ENCODE peak calls at places on chromosomes 12 and 14, in seven cellular contexts. One of them, this sample, is unnamed.

GRCh38 chr14:47438650-47439140 is 236.7 kb downstream of the MDGA2 start:
- DNase-seq in tibial nerve: no peak
- DNase-seq in fibroblast of mammary gland: peak; percentile 10
- DNase-seq in PC-3: peak; percentile 58
- DNase-seq in astrocyte: peak; percentile 83
- DNase-seq in IMR-90: no peak
- DNase-seq in HCT116: no peak
- DNase-seq in this sample: peak; percentile 53

GRCh38 chr14:105492051-105492965 is 1.3 kb downstream of the TEDC1 start:
- DNase-seq in tibial nerve: no peak
- DNase-seq in fibroblast of mammary gland: no peak
- DNase-seq in PC-3: no peak
- DNase-seq in astrocyte: no peak
- DNase-seq in IMR-90: no peak
- DNase-seq in HCT116: no peak
- DNase-seq in this sample: no peak

GRCh38 chr12:82708507-82708906 is 21.8 kb downstream of the TMTC2 start:
- DNase-seq in tibial nerve: no peak
- DNase-seq in fibroblast of mammary gland: no peak
- DNase-seq in PC-3: no peak
- DNase-seq in astrocyte: no peak
- DNase-seq in IMR-90: no peak
- DNase-seq in HCT116: no peak
- DNase-seq in this sample: peak; percentile 30

GRCh38 chr14:32256606-32257005 is 53.5 kb upstream of the RNU6-8 start:
- DNase-seq in tibial nerve: no peak
- DNase-seq in fibroblast of mammary gland: peak; percentile 20
- DNase-seq in PC-3: peak; percentile 25
- DNase-seq in astrocyte: no peak
- DNase-seq in IMR-90: peak; percentile 49
- DNase-seq in HCT116: no peak
- DNase-seq in this sample: peak; percentile 40

GRCh38 chr12:4643747-4644146 is 5.1 kb downstream of the AKAP3 start:
- DNase-seq in tibial nerve: no peak
- DNase-seq in fibroblast of mammary gland: no peak
- DNase-seq in PC-3: no peak
- DNase-seq in astrocyte: no peak
- DNase-seq in IMR-90: no peak
- DNase-seq in HCT116: no peak
- DNase-seq in this sample: no peak

GRCh38 chr14:38623661-38624060 is 367.8 kb upstream of the CLEC14A start:
- DNase-seq in tibial nerve: no peak
- DNase-seq in fibroblast of mammary gland: peak; percentile 21
- DNase-seq in PC-3: peak; percentile 1
- DNase-seq in astrocyte: no peak
- DNase-seq in IMR-90: no peak
- DNase-seq in HCT116: no peak
- DNase-seq in this sample: no peak

GRCh38 chr14:89571502-89571901 is 154.5 kb upstream of the FOXN3 start:
- DNase-seq in tibial nerve: no peak
- DNase-seq in fibroblast of mammary gland: no peak
- DNase-seq in PC-3: no peak
- DNase-seq in astrocyte: no peak
- DNase-seq in IMR-90: no peak
- DNase-seq in HCT116: no peak
- DNase-seq in this sample: no peak

GRCh38 chr12:101671157-101671791 is 26.2 kb upstream of the CHPT1 start:
- DNase-seq in tibial nerve: peak; percentile 21
- DNase-seq in fibroblast of mammary gland: no peak
- DNase-seq in PC-3: no peak
- DNase-seq in astrocyte: no peak
- DNase-seq in IMR-90: no peak
- DNase-seq in HCT116: no peak
- DNase-seq in this sample: no peak

GRCh38 chr14:24298892-24299254 is 707 bp downstream of the DHRS1 start:
- DNase-seq in tibial nerve: no peak
- DNase-seq in fibroblast of mammary gland: peak; percentile 76
- DNase-seq in PC-3: peak; percentile 87
- DNase-seq in astrocyte: peak; percentile 72
- DNase-seq in IMR-90: peak; percentile 77
- DNase-seq in HCT116: peak; percentile 24
- DNase-seq in this sample: peak; percentile 46

GRCh38 chr14:98941481-98941880 is 330.5 kb downstream of the BCL11B start:
- DNase-seq in tibial nerve: no peak
- DNase-seq in fibroblast of mammary gland: no peak
- DNase-seq in PC-3: no peak
- DNase-seq in astrocyte: no peak
- DNase-seq in IMR-90: no peak
- DNase-seq in HCT116: no peak
- DNase-seq in this sample: no peak

GRCh38 chr14:70808402-70809237 is 693 bp downstream of the MAP3K9 start:
- DNase-seq in tibial nerve: no peak
- DNase-seq in fibroblast of mammary gland: no peak
- DNase-seq in PC-3: no peak
- DNase-seq in astrocyte: no peak
- DNase-seq in IMR-90: no peak
- DNase-seq in HCT116: no peak
- DNase-seq in this sample: peak; percentile 25

GRCh38 chr14:99672506-99673327 is 11.4 kb upstream of the CYP46A1 start:
- DNase-seq in tibial nerve: no peak
- DNase-seq in fibroblast of mammary gland: no peak
- DNase-seq in PC-3: no peak
- DNase-seq in astrocyte: no peak
- DNase-seq in IMR-90: no peak
- DNase-seq in HCT116: no peak
- DNase-seq in this sample: no peak

GRCh38 chr12:103504606-103505005 is 8.8 kb upstream of the C12orf42 start:
- DNase-seq in tibial nerve: no peak
- DNase-seq in fibroblast of mammary gland: no peak
- DNase-seq in PC-3: no peak
- DNase-seq in astrocyte: no peak
- DNase-seq in IMR-90: no peak
- DNase-seq in HCT116: no peak
- DNase-seq in this sample: no peak

GRCh38 chr14:77189479-77189878 is 7.9 kb downstream of the TMEM63C start:
- DNase-seq in tibial nerve: no peak
- DNase-seq in fibroblast of mammary gland: no peak
- DNase-seq in PC-3: no peak
- DNase-seq in astrocyte: no peak
- DNase-seq in IMR-90: no peak
- DNase-seq in HCT116: no peak
- DNase-seq in this sample: no peak

GRCh38 chr14:61718039-61718438 is 22.7 kb downstream of the HIF1A start:
- DNase-seq in tibial nerve: no peak
- DNase-seq in fibroblast of mammary gland: no peak
- DNase-seq in PC-3: no peak
- DNase-seq in astrocyte: no peak
- DNase-seq in IMR-90: no peak
- DNase-seq in HCT116: no peak
- DNase-seq in this sample: no peak

GRCh38 chr12:12804011-12804410 is 9.1 kb upstream of the DDX47 start:
- DNase-seq in tibial nerve: no peak
- DNase-seq in fibroblast of mammary gland: peak; percentile 45
- DNase-seq in PC-3: peak; percentile 91
- DNase-seq in astrocyte: no peak
- DNase-seq in IMR-90: peak; percentile 80
- DNase-seq in HCT116: no peak
- DNase-seq in this sample: peak; percentile 51

GRCh38 chr14:96502621-96503251 is 554 bp downstream of the PAPOLA start:
- DNase-seq in tibial nerve: peak; percentile 40
- DNase-seq in fibroblast of mammary gland: peak; percentile 31
- DNase-seq in PC-3: peak; percentile 23
- DNase-seq in astrocyte: peak; percentile 15
- DNase-seq in IMR-90: peak; percentile 13
- DNase-seq in HCT116: no peak
- DNase-seq in this sample: peak; percentile 44

GRCh38 chr12:29710104-29710503 is 73.6 kb downstream of the TMTC1 start:
- DNase-seq in tibial nerve: no peak
- DNase-seq in fibroblast of mammary gland: peak; percentile 23
- DNase-seq in PC-3: no peak
- DNase-seq in astrocyte: peak; percentile 7
- DNase-seq in IMR-90: no peak
- DNase-seq in HCT116: no peak
- DNase-seq in this sample: no peak

GRCh38 chr14:59187802-59188460 is 536 bp upstream of the DAAM1 start:
- DNase-seq in tibial nerve: peak; percentile 24
- DNase-seq in fibroblast of mammary gland: no peak
- DNase-seq in PC-3: peak; percentile 48
- DNase-seq in astrocyte: no peak
- DNase-seq in IMR-90: no peak
- DNase-seq in HCT116: no peak
- DNase-seq in this sample: no peak

GRCh38 chr12:4288296-4289019 is 14.9 kb downstream of the CCND2 start:
- DNase-seq in tibial nerve: no peak
- DNase-seq in fibroblast of mammary gland: no peak
- DNase-seq in PC-3: no peak
- DNase-seq in astrocyte: no peak
- DNase-seq in IMR-90: no peak
- DNase-seq in HCT116: no peak
- DNase-seq in this sample: no peak

GRCh38 chr14:101113108-101113612 is 209.6 kb upstream of the RTL1 start:
- DNase-seq in tibial nerve: no peak
- DNase-seq in fibroblast of mammary gland: no peak
- DNase-seq in PC-3: no peak
- DNase-seq in astrocyte: no peak
- DNase-seq in IMR-90: no peak
- DNase-seq in HCT116: no peak
- DNase-seq in this sample: no peak

GRCh38 chr14:32381869-32382268 is 52.8 kb downstream of the AKAP6 start:
- DNase-seq in tibial nerve: no peak
- DNase-seq in fibroblast of mammary gland: no peak
- DNase-seq in PC-3: peak; percentile 68
- DNase-seq in astrocyte: no peak
- DNase-seq in IMR-90: no peak
- DNase-seq in HCT116: no peak
- DNase-seq in this sample: no peak

GRCh38 chr14:28773176-28773575 is 6.6 kb downstream of the FOXG1 start:
- DNase-seq in tibial nerve: no peak
- DNase-seq in fibroblast of mammary gland: no peak
- DNase-seq in PC-3: no peak
- DNase-seq in astrocyte: no peak
- DNase-seq in IMR-90: no peak
- DNase-seq in HCT116: no peak
- DNase-seq in this sample: no peak

GRCh38 chr12:76782440-76782996 is 18.6 kb downstream of the ZDHHC17 start:
- DNase-seq in tibial nerve: no peak
- DNase-seq in fibroblast of mammary gland: no peak
- DNase-seq in PC-3: no peak
- DNase-seq in astrocyte: no peak
- DNase-seq in IMR-90: no peak
- DNase-seq in HCT116: no peak
- DNase-seq in this sample: peak; percentile 41

GRCh38 chr12:114209852-114210251 is 196.1 kb downstream of the TBX5 start:
- DNase-seq in tibial nerve: no peak
- DNase-seq in fibroblast of mammary gland: no peak
- DNase-seq in PC-3: no peak
- DNase-seq in astrocyte: no peak
- DNase-seq in IMR-90: no peak
- DNase-seq in HCT116: no peak
- DNase-seq in this sample: no peak

GRCh38 chr12:15982071-15982470 is 70.9 kb downstream of the DERA start:
- DNase-seq in tibial nerve: no peak
- DNase-seq in fibroblast of mammary gland: peak; percentile 7
- DNase-seq in PC-3: no peak
- DNase-seq in astrocyte: peak; percentile 10
- DNase-seq in IMR-90: peak; percentile 17
- DNase-seq in HCT116: no peak
- DNase-seq in this sample: peak; percentile 26

GRCh38 chr14:94598506-94598815 is 13.7 kb upstream of the SERPINA3 start:
- DNase-seq in tibial nerve: no peak
- DNase-seq in fibroblast of mammary gland: no peak
- DNase-seq in PC-3: no peak
- DNase-seq in astrocyte: no peak
- DNase-seq in IMR-90: no peak
- DNase-seq in HCT116: no peak
- DNase-seq in this sample: no peak
- H3K4me3 ChIP-seq in tibial nerve: no peak overlapping the region
- H3K4me3 ChIP-seq in fibroblast of mammary gland: no peak overlapping the region
- H3K4me3 ChIP-seq in PC-3: no peak overlapping the region
- H3K4me3 ChIP-seq in astrocyte: no peak overlapping the region
- H3K4me3 ChIP-seq in IMR-90: no peak overlapping the region
- H3K4me3 ChIP-seq in HCT116: no peak overlapping the region
- H3K4me3 ChIP-seq in this sample: no peak overlapping the region

DNA sequence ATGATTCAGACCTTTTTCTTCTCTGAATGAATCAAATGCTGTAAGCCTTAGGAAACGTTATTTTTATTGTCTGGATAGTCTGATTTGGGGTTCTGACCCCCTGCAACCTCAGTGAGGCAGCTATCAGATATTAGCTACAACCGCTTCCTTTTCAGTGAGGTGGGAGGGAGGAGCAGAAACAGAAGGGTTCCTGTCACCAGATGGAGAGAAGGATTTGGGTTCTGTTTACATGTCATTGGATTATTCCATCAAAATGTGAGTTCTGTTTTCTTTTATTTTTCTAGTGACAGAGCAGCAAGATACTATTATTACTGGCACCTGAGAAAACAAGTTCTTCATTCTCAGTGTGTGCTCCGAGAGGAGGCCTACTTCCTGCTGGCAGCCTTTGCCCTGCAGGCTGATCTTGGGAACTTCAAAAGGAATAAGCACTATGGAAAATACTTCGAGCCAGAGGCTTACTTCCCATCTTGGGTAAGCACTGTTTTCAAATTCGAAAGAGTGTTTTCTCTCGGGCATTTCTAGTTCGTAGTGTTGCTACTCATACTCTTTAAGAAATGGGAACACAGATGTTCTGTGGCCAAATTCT is 52.8 kb downstream of the FRMD6 start:
- DNase-seq in tibial nerve: no peak
- DNase-seq in fibroblast of mammary gland: no peak
- DNase-seq in PC-3: no peak
- DNase-seq in astrocyte: no peak
- DNase-seq in IMR-90: no peak
- DNase-seq in HCT116: no peak
- DNase-seq in this sample: peak; percentile 66
- TF ChIP-seq CTCF in tibial nerve: no peak
- TF ChIP-seq CTCF in fibroblast of mammary gland: no peak
- TF ChIP-seq CTCF in PC-3: no peak
- TF ChIP-seq CTCF in astrocyte: no peak
- TF ChIP-seq CTCF in IMR-90: no peak
- TF ChIP-seq CTCF in HCT116: no peak
- TF ChIP-seq CTCF in this sample: peak; percentile 23

GRCh38 chr14:103540816-103541493 is 12.0 kb downstream of the TRMT61A start:
- DNase-seq in tibial nerve: no peak
- DNase-seq in fibroblast of mammary gland: no peak
- DNase-seq in PC-3: no peak
- DNase-seq in astrocyte: no peak
- DNase-seq in IMR-90: no peak
- DNase-seq in HCT116: no peak
- DNase-seq in this sample: no peak
- H3K4me3 ChIP-seq in tibial nerve: no peak overlapping the region
- H3K4me3 ChIP-seq in fibroblast of mammary gland: no peak overlapping the region
- H3K4me3 ChIP-seq in PC-3: peak overlapping the region; percentile 7
- H3K4me3 ChIP-seq in astrocyte: no peak overlapping the region
- H3K4me3 ChIP-seq in IMR-90: no peak overlapping the region
- H3K4me3 ChIP-seq in HCT116: no peak overlapping the region
- H3K4me3 ChIP-seq in this sample: no peak overlapping the region

DNA sequence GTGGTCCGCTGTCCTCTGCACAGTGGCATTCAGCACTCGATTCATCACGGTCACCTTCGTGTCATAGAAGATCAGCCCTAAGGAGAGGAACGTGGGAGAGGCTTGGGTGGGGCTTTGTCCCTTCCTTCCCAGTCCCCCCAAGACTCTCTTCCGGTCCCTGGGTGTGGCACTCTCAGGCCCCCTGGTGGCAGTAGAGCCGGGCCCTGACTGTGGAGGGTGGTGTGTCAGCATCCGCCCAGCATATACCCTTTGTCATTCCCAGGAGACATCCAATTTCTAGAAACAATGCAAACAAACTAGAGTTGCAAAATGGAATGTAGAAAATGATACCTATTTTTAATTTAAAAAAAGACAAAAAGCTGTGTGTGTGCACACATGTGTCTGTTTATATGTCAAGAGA is 45.0 kb downstream of the TRAFD1 start:
- DNase-seq in tibial nerve: peak; percentile 43
- DNase-seq in fibroblast of mammary gland: peak; percentile 34
- DNase-seq in PC-3: peak; percentile 44
- DNase-seq in astrocyte: no peak
- DNase-seq in IMR-90: no peak
- DNase-seq in HCT116: no peak
- DNase-seq in this sample: peak; percentile 26
- TF ChIP-seq CTCF in tibial nerve: peak; percentile 29
- TF ChIP-seq CTCF in fibroblast of mammary gland: peak; percentile 41
- TF ChIP-seq CTCF in PC-3: peak; percentile 79
- TF ChIP-seq CTCF in astrocyte: peak; percentile 22
- TF ChIP-seq CTCF in IMR-90: peak; percentile 45
- TF ChIP-seq CTCF in HCT116: peak; percentile 49
- TF ChIP-seq CTCF in this sample: peak; percentile 72

This sample was measured in choroid plexus epithelial cell.